ENCODE peak calls at places on chromosomes 6 and 20, in five cellular contexts. X is psoas muscle, E is adrenal gland, W is tibial nerve, Z is suprapubic skin. N is an unnamed sample.

GRCh38 chr6:162615016-162615717 is 112.4 kb downstream of the PRKN start:
- DNase-seq in E (peak; percentile 69), Z (no peak), X (no peak), W (no peak), N (no peak)

GRCh38 chr6:35178932-35179832 is 34.6 kb upstream of the SCUBE3 start:
- DNase-seq in Z (peak; percentile 65), X (no peak), E (no peak), W (no peak), N (no peak)

GRCh38 chr6:35512740-35513139 is at the start of gene TULP1:
- DNase-seq in X (peak; percentile 19), E (no peak), W (no peak), Z (no peak), N (no peak)

GRCh38 chr6:127481628-127482027 is 22.4 kb upstream of the KIAA0408 start:
- DNase-seq in E (peak; percentile 66), Z (no peak), X (no peak), W (no peak), N (no peak)

GRCh38 chr6:17276766-17277165 is 4.4 kb upstream of the RBM24 start:
- DNase-seq in W (no peak), Z (no peak), E (no peak), X (peak; percentile 67), N (no peak)

GRCh38 chr20:8790442-8791074 is 278.3 kb upstream of the PLCB4 start:
- DNase-seq in E (no peak), X (no peak), Z (no peak), W (peak; percentile 42), N (no peak)

GRCh38 chr6:93516441-93516840 is 97.1 kb upstream of the EPHA7 start:
- DNase-seq in E (no peak), W (no peak), X (no peak), Z (no peak), N (no peak)

GRCh38 chr6:163331245-163331644 is 83.3 kb upstream of the QKI start:
- DNase-seq in W (no peak), Z (no peak), E (no peak), X (peak; percentile 28), N (no peak)

GRCh38 chr20:25257130-25257529 is 9.2 kb downstream of the PYGB start:
- DNase-seq in Z (peak; percentile 70), W (no peak), X (peak; percentile 28), E (no peak), N (peak; percentile 28)

GRCh38 chr6:145829950-145830349 is 15.4 kb upstream of the FBXO30 start:
- DNase-seq in E (no peak), Z (no peak), W (no peak), X (no peak), N (no peak)

GRCh38 chr20:25461766-25462165 is 54.3 kb downstream of the GINS1 start:
- DNase-seq in E (no peak), Z (no peak), X (no peak), W (peak; percentile 15), N (no peak)

GRCh38 chr6:33949877-33950831 is 146.4 kb upstream of the MLN start:
- DNase-seq in Z (no peak), W (no peak), E (no peak), X (no peak), N (no peak)

GRCh38 chr6:36998723-36999466 is 6.6 kb upstream of the FGD2 start:
- DNase-seq in X (no peak), W (no peak), E (no peak), Z (no peak), N (no peak)

GRCh38 chr6:296151-297122 is 4.2 kb downstream of the DUSP22 start:
- DNase-seq in Z (no peak), W (no peak), X (no peak), E (peak; percentile 53), N (peak; percentile 70)

GRCh38 chr20:11453430-11453829 is 464.3 kb upstream of the BTBD3 start:
- DNase-seq in X (no peak), W (no peak), E (no peak), Z (no peak), N (no peak)

GRCh38 chr6:75815756-75816155 is 66.7 kb downstream of the MYO6 start:
- DNase-seq in E (no peak), W (no peak), Z (no peak), X (no peak), N (no peak)

GRCh38 chr20:48839083-48839482 is 11.3 kb upstream of the PREX1 start:
- DNase-seq in W (no peak), E (no peak), X (no peak), Z (no peak), N (no peak)

GRCh38 chr6:130202782-130203181 is 20.0 kb downstream of the SAMD3 start:
- DNase-seq in E (no peak), Z (no peak), X (no peak), W (no peak), N (no peak)

GRCh38 chr20:59042151-59042795 is at the start of gene PRELID3B:
- DNase-seq in W (peak; percentile 7), E (peak; percentile 36), X (no peak), Z (no peak), N (no peak)

GRCh38 chr6:84842526-84843161 is 78.2 kb upstream of the TBX18 start:
- DNase-seq in E (no peak), X (no peak), Z (no peak), W (no peak), N (no peak)

GRCh38 chr6:25617997-25618396 is 34.0 kb upstream of the SCGN start:
- DNase-seq in Z (no peak), E (no peak), X (no peak), W (no peak), N (no peak)

GRCh38 chr6:4355241-4355640 is 219.9 kb upstream of the ECI2 start:
- DNase-seq in E (peak; percentile 28), X (no peak), W (no peak), Z (no peak), N (no peak)

GRCh38 chr6:48994811-48995210 is 468.2 kb downstream of the MMUT start:
- DNase-seq in X (no peak), W (no peak), E (no peak), Z (no peak), N (no peak)

GRCh38 chr6:85343428-85343827 is 106.5 kb upstream of the NT5E start:
- DNase-seq in Z (no peak), W (no peak), E (no peak), X (no peak), N (no peak)

GRCh38 chr20:53786071-53786444 is 192.4 kb upstream of the ZNF217 start:
- DNase-seq in E (no peak), W (no peak), Z (no peak), X (no peak), N (no peak)

GRCh38 chr6:170264086-170264485 is 26.8 kb downstream of the DLL1 start:
- DNase-seq in X (no peak), E (no peak), W (no peak), Z (no peak), N (no peak)

GRCh38 chr6:118770112-118770788 is 118.9 kb upstream of the CEP85L start:
- DNase-seq in E (no peak), X (no peak), W (no peak), Z (no peak), N (no peak)

GRCh38 chr6:31836036-31836675 is 8.6 kb downstream of the HSPA1B start:
- DNase-seq in Z (no peak), X (no peak), E (peak; percentile 29), W (no peak), N (no peak)

GRCh38 chr20:38092260-38092857 is 58.8 kb downstream of the RPRD1B start:
- DNase-seq in E (no peak), W (no peak), X (no peak), Z (no peak), N (no peak)

GRCh38 chr6:162602759-162603158 is 124.8 kb downstream of the PRKN start:
- DNase-seq in Z (no peak), W (no peak), E (no peak), X (no peak), N (no peak)

GRCh38 chr6:73236147-73236750 is 11.0 kb upstream of the KHDC1L start:
- DNase-seq in W (no peak), Z (no peak), E (no peak), X (no peak), N (no peak)

GRCh38 chr20:51462566-51463276 is 79.8 kb downstream of the NFATC2 start:
- DNase-seq in E (peak; percentile 96), Z (peak; percentile 87), W (peak; percentile 69), X (peak; percentile 93), N (peak; percentile 82)

GRCh38 chr6:64238071-64238470 is 602.5 kb downstream of the PHF3 start:
- DNase-seq in X (no peak), W (no peak), Z (no peak), E (no peak), N (no peak)

DNA sequence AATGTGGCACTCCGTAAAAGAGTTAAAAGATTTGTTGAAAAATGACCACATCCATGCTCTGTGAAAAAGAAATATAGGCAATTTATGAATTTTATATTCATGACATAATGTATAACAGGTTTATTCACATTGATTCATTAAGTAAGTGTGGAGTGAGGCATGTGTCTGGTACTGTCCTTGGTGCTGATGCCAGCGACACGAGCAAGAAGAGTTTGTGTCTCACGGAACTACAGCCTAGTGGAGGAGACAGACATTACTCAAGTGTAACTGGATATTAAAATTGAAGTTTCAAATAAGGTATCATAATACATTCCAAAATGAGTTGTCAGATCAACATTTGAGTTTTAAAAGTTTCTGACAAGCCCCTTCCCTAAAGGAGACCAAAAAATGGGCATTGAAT is 158.2 kb upstream of the PRND start:
- DNase-seq in E (peak; percentile 11), Z (no peak), X (no peak), W (no peak), N (no peak)
- TF ChIP-seq CTCF in E (no peak), Z (no peak), X (no peak), W (no peak), N (no peak)

GRCh38 chr6:27020553-27020880 is 227.0 kb upstream of the PRSS16 start:
- DNase-seq in X (no peak), E (no peak), W (no peak), Z (no peak), N (no peak)
- H3K36me3 ChIP-seq in X (no peaks in the 10 kb centered on the region), E (no peaks in the 10 kb centered on the region), W (peaks cover 4% of the 10 kb centered on the region), Z (no peaks in the 10 kb centered on the region), N (no peaks in the 10 kb centered on the region)

DNA sequence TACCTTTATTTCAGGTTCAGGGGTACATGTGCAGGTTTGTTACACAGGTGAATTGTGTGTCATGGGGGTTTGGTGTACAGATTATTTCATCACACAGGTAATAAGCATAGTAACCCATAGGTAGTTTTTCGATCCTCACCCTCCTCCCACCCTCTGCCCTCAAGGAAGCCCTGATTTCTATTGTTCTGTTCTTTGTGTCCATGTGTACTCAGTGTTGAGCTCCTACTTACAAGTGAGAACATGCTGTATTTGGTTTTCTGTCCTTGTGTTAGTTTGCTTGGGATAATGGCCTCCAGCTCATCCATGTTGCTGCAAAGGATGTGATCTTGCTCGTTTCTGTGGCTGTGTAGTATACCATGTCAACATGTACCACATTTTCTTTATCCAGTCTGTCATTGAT is 66.0 kb downstream of the STK4 start:
- DNase-seq in E (no peak), X (no peak), W (no peak), Z (no peak), N (no peak)
- H3K4me3 ChIP-seq in E (no peak overlapping the region), X (no peak overlapping the region), W (no peak overlapping the region), Z (no peak overlapping the region), N (no peak overlapping the region)

DNA sequence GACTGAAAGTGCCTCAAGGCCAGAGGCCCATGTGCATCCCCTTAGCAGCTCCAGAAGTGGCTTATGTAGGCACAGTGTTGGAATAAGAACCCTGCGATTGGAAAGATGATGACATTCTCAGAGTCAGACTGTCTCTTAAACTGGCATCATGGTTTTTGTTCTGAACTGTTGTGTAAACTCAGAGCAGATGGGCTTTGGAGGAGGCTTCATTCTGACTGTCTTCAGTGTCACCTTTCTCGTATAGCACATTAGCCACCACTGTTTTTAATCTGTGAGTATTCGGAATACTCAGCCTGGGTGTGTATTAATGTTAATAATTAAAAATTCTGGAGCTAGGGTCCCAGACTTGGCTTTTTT is 140.9 kb downstream of the JARID2 start:
- DNase-seq in Z (no peak), W (no peak), E (no peak), X (no peak), N (no peak)
- TF ChIP-seq CTCF in Z (no peak), W (no peak), E (no peak), X (no peak), N (no peak)

N was measured in right atrium auricular region.